ENCODE peak calls at places on chromosomes 7 and 10, in six cellular contexts. B is breast epithelium, S is Panc1, U is endothelial cell of umbilical vein, Y is HL-60, V is transverse colon. H is an unnamed sample.

GRCh38 chr7:76340617-76341131 is 18.1 kb downstream of the YWHAG start:
- DNase-seq in V (no peak), S (no peak), B (no peak), U (peak), Y (no peak), H (no peak)

GRCh38 chr10:66162560-66163143 is 763.2 kb upstream of the LRRTM3 start:
- DNase-seq in S (no peak), V (peak), U (no peak), B (no peak), Y (no peak), H (no peak)

GRCh38 chr10:114526112-114526496 is 121.8 kb upstream of the AFAP1L2 start:
- DNase-seq in Y (no peak), V (no peak), S (no peak), B (no peak), U (no peak), H (no peak)

GRCh38 chr10:75187961-75188426 is 22.6 kb upstream of the VDAC2 start:
- DNase-seq in Y (peak), B (no peak), S (no peak), U (peak), V (peak), H (no peak)

GRCh38 chr7:79495544-79496272 is 42.2 kb upstream of the MAGI2 start:
- DNase-seq in B (no peak), V (no peak), S (no peak), Y (no peak), U (no peak), H (no peak)

GRCh38 chr10:50470798-50471582 is 152.8 kb downstream of the SGMS1 start:
- DNase-seq in U (no peak), Y (no peak), V (no peak), S (no peak), B (no peak), H (peak)

GRCh38 chr7:151992375-151992774 is 33.1 kb upstream of the GALNT11 start:
- DNase-seq in U (peak), Y (peak), S (peak), V (peak), B (peak), H (no peak)

GRCh38 chr7:106329408-106329807 is 44.6 kb upstream of the NAMPT start:
- DNase-seq in V (no peak), S (no peak), Y (no peak), B (no peak), U (no peak), H (no peak)

GRCh38 chr7:2921748-2922147 is 77.6 kb upstream of the GNA12 start:
- DNase-seq in S (no peak), V (no peak), Y (no peak), U (no peak), B (no peak), H (no peak)

GRCh38 chr7:143012409-143012808 is 14.5 kb downstream of the OR9A2 start:
- DNase-seq in S (no peak), B (no peak), U (no peak), Y (no peak), V (no peak), H (no peak)

GRCh38 chr7:88546808-88547207 is 212.7 kb upstream of the ZNF804B start:
- DNase-seq in B (no peak), U (peak), S (peak), V (no peak), Y (peak), H (no peak)

GRCh38 chr10:108014902-108015177 is 850.3 kb upstream of the SORCS1 start:
- DNase-seq in U (no peak), S (no peak), B (no peak), V (no peak), Y (no peak), H (no peak)

GRCh38 chr10:25061711-25062455 is 45.5 kb downstream of the THNSL1 start:
- DNase-seq in Y (no peak), V (no peak), B (no peak), S (no peak), U (no peak), H (no peak)

GRCh38 chr7:132161231-132161915 is 414.9 kb downstream of the PLXNA4 start:
- DNase-seq in Y (no peak), B (peak), S (no peak), V (no peak), U (peak), H (no peak)

GRCh38 chr7:107982918-107983389 is 20.0 kb downstream of the LAMB1 start:
- DNase-seq in S (no peak), Y (no peak), B (no peak), V (no peak), U (no peak), H (no peak)

GRCh38 chr7:128410092-128410665 is 397 bp upstream of the IMPDH1 start:
- DNase-seq in Y (peak), V (peak), B (peak), S (peak), U (peak), H (no peak)

GRCh38 chr7:26295015-26295414 is 3.4 kb downstream of the SNX10 start:
- DNase-seq in S (no peak), Y (no peak), U (no peak), V (no peak), B (no peak), H (no peak)
- H3K4me3 ChIP-seq in S (no peak), Y (no peak), U (no peak), V (no peak), B (no peak), H (no peak)

GRCh38 chr7:66687186-66687585 is 53.3 kb upstream of the RABGEF1 start:
- DNase-seq in V (no peak), B (no peak), S (no peak), Y (no peak), U (no peak), H (no peak)
- TF ChIP-seq POLR2AphosphoS5 in V (no peak), B (no peak), S (no peak), Y (no peak), U (no peak), H (no peak)

GRCh38 chr7:136714062-136714461 is 154.4 kb upstream of the CHRM2 start:
- DNase-seq in V (no peak), Y (no peak), S (no peak), B (no peak), U (no peak), H (no peak)
- H3K4me3 ChIP-seq in V (no peak), Y (no peak), S (no peak), B (no peak), U (no peak), H (no peak)

DNA sequence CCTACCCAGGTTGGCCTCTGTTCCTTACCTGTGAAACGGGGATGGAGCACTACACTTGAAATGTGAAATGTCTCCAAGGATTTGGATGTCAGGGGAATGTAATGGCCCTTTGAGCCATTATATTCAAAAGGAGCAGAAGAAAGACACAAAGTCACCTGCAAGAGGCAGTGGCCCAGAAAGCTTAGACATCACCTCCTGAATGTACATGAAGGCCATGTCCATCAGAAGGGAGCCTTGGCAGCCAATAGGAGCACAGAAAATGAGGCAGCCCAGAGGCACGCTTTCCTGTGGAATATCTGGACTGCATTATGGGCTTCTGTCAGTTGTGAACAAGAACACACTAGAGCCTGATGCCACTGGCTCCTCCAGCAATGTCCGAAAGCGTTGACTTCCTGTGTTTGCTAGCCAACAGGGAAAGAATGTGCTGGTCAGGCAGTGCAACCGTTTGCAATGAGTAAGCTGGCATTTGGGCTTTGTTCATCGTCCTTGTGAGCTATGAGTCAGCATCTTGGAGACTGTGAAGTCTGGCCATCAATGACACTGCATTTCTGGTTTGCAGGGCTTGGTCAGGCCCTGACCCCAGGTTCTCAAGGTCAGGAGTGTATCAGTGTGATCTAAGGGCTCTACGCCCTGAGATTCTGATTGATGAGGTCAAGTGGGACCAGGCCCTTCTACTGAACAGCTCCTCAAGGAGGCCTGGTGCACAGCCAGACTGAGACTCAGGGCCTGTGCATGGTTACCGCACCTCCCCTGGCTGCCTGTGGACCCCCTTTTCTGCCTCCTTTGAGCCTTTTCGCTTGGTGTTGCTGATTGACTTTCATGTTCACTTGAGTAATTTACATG is 222.4 kb downstream of the RPS24 start:
- DNase-seq in U (peak), V (peak), B (peak), S (peak), Y (peak), H (no peak)
- TF ChIP-seq POLR2AphosphoS5 in U (peak), V (peak), B (no peak), S (no peak), Y (no peak), H (no peak)

DNA sequence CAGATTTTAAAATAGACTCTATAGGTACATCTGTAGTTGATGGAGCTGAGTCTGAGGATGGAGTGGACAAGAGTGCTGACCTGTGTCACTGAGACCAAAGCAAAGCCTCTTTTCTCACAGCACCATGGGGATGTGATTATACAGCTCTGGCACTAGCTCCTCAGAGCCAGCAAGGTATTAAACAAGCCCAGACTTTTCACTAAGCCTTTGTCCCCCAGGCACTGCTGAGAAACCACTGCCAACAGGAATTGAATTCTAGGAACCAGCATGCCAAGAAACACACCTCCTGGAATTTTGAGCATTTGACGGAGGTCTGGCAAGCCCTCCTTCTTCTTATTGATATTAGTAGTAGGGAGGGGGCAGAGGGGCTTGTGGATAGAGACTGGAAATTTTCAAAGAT is 147.0 kb downstream of the C1GALT1 start:
- DNase-seq in B (peak), S (no peak), U (no peak), V (no peak), Y (no peak), H (no peak)
- H3K4me3 ChIP-seq in B (no peak), S (no peak), U (no peak), V (no peak), Y (no peak), H (no peak)

DNA sequence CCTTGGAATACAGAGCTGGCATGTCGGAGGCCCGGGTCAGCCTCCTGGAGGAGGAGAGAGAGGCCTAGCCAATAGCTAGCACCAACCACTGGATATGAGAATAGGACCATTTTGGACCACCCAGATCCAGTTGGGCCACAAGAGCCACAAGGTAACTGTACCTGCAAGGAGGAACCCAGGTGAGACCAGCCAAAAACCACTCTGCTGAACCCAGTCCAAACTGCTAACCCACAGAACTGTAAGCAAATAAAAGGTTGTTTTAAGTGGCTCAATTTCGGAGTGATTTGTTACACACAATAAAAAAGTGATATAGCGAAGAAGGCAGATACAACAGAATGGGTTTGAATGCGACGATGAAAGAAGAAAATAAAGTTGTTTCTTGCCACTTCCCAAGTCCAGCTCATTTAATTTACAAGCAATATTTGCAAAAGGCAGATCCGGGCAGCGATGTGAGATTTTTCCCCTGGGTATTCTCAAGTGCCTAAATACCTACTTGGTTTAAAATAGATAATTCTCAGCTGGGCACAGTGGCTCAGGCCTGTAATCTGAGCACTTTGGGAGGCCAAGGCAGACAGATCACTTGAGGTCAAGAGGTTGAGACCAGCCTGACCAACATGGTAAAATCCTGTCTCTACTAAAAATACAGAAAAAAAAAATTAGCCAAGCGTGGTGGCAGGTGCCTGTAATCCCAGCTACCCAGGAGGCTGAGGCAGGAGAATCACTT is 23.1 kb downstream of the ZNF467 start:
- DNase-seq in Y (no peak), S (no peak), U (no peak), V (no peak), B (no peak), H (no peak)
- TF ChIP-seq POLR2AphosphoS5 in Y (no peak), S (no peak), U (no peak), V (no peak), B (no peak), H (no peak)

GRCh38 chr10:101236376-101237079 is 7.3 kb upstream of the LBX1 start:
- DNase-seq in Y (no peak), B (no peak), U (no peak), S (no peak), V (no peak), H (no peak)

GRCh38 chr10:101237908-101238731 is 8.9 kb upstream of the LBX1 start:
- DNase-seq in B (no peak), S (no peak), V (no peak), Y (no peak), U (no peak), H (no peak)

GRCh38 chr10:101238732-101239105 is 9.5 kb upstream of the LBX1 start:
- DNase-seq in S (no peak), Y (no peak), U (no peak), B (no peak), V (no peak), H (no peak)

GRCh38 chr10:101235766-101236165 is 6.5 kb upstream of the LBX1 start:
- DNase-seq in S (no peak), U (no peak), Y (no peak), V (no peak), B (no peak), H (no peak)

DNA sequence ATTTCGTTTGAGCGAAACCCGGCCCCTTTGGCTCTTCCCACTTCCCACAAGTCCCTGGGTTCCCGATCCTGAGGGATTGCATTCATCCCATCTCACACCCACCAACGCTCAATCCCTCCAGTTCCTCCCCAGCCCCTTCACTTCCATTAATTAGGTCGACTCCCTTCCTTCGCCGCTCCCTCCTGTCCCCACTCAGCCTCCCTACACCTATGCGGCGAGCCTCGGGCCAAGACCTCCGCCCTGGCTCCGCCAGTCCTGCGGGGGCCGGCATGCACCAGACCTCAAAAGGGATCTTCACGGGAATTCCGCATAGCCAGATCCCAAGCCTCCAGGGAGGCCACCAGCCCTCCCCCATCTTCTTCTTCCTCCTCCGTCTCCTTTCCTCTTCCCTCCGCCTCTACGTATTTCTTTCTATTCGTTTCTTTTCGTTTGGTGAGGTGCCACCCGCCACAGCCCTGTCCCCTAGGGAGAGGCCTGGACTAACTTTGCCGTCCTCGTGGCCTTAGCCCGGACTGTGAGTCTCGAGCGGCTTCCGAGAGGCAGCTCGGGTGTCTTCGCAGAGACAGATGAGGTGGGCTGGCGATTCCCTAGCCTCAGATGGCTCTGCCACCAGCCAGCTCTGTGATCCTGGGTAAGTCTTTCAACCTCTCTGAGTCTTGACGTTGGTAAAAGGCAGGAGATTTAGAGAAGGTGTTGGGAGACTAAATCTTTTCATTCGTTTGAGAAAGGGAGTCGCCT is 8.0 kb upstream of the LBX1 start:
- DNase-seq in U (peak), Y (no peak), V (no peak), S (no peak), B (no peak), H (no peak)
- H3K4me3 ChIP-seq in U (no peak), Y (no peak), V (no peak), S (no peak), B (peak), H (no peak)

GRCh38 chr7:867001-867405 is 9.4 kb upstream of the GET4 start:
- DNase-seq in S (no peak), U (peak), B (peak), Y (no peak), V (peak), H (no peak)

GRCh38 chr7:869348-869747 is 7.0 kb upstream of the GET4 start:
- DNase-seq in S (no peak), U (no peak), B (no peak), V (no peak), Y (no peak), H (no peak)

GRCh38 chr7:865921-866320 is 10.4 kb upstream of the GET4 start:
- DNase-seq in Y (no peak), B (no peak), U (no peak), S (no peak), V (no peak), H (no peak)

GRCh38 chr7:868189-868486 is 8.2 kb upstream of the GET4 start:
- DNase-seq in Y (no peak), S (no peak), U (no peak), B (no peak), V (no peak), H (no peak)

DNA sequence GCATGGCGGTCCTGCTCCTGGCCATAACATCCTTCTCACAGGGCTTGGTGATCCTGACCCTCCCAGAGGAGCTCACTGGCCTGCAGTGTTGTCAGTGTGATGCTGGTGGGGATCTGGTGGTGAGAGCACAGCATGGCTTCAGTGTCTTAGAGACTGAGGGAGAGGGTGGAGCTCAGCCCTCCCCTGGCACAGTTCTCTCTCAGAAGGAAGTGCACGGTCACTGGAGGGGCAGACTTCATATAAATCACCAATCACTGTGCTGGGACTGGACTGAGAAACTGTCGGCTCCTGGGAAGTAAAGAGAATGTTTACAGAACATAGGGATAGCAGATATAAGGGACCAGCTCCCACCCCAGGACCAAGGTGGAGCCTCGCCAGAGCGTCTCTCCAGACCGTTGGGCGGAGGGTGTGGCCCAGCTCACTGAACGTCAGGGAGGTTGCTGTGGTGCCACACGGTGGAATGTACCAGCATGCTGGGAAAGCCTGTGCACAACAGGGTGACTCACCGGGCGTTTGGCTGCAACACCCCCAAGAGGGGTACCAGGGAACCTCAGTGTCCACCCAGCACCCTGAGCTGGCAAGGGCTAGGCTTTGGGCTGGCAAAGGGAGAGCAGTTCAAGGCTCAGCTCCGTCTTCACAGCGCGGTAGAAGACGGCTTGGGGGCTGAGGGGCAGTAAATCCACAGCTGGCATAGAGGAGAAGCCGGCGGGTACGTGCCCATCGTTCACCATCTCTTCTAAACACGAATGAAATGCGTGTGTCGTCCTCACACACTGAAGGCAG is 8.8 kb upstream of the GET4 start:
- DNase-seq in S (no peak), B (peak), Y (no peak), U (peak), V (peak), H (no peak)
- TF ChIP-seq POLR2AphosphoS5 in S (no peak), B (no peak), Y (no peak), U (no peak), V (peak), H (no peak)